ENCODE peak calls at places on chromosome 17, in six cellular contexts. E, O, F, U, D and R are unnamed samples.

GRCh38 chr17:73644145-73645049 is at the start of gene SDK2:
- DNase-seq in U (peak; percentile 69), F (no peak), E (no peak), O (no peak), D (peak; percentile 50), R (no peak)

GRCh38 chr17:57595942-57596695 is 149.0 kb downstream of the CCDC182 start:
- DNase-seq in D (peak; percentile 45), E (no peak), O (no peak), U (no peak), F (no peak), R (no peak)

GRCh38 chr17:73865825-73866224 is 221.6 kb upstream of the SDK2 start:
- DNase-seq in U (no peak), F (no peak), D (no peak), E (no peak), O (no peak), R (no peak)

GRCh38 chr17:82703036-82703745 is 4.7 kb upstream of the RAB40B start:
- DNase-seq in U (no peak), F (no peak), O (no peak), D (no peak), E (no peak), R (no peak)

GRCh38 chr17:42849451-42850157 is 1.4 kb upstream of the AOC3 start:
- DNase-seq in E (no peak), U (no peak), F (no peak), O (no peak), D (no peak), R (no peak)

GRCh38 chr17:76528528-76529223 is 8.8 kb downstream of the CYGB start:
- DNase-seq in F (no peak), D (peak; percentile 66), U (no peak), E (no peak), O (no peak), R (no peak)

GRCh38 chr17:78910885-78911284 is 7.9 kb upstream of the CEP295NL start:
- DNase-seq in E (no peak), F (no peak), D (no peak), U (no peak), O (no peak), R (no peak)

GRCh38 chr17:82830249-82830661 is 9.6 kb downstream of the ZNF750 start:
- DNase-seq in O (no peak), F (no peak), E (no peak), D (peak; percentile 86), U (no peak), R (no peak)

GRCh38 chr17:38533706-38534497 is 71.8 kb downstream of the SRCIN1 start:
- DNase-seq in U (no peak), E (no peak), O (no peak), F (no peak), D (peak; percentile 15), R (no peak)

GRCh38 chr17:9361572-9361955 is 214.1 kb downstream of the STX8 start:
- DNase-seq in F (no peak), U (no peak), D (no peak), O (no peak), E (no peak), R (no peak)

GRCh38 chr17:60231234-60231633 is 81.5 kb downstream of the CA4 start:
- DNase-seq in E (no peak), U (peak; percentile 7), D (no peak), O (no peak), F (no peak), R (no peak)

GRCh38 chr17:36641877-36642845 is 40.8 kb downstream of the MRM1 start:
- DNase-seq in F (no peak), E (no peak), U (peak; percentile 40), D (no peak), O (no peak), R (no peak)

GRCh38 chr17:40478486-40478885 is 22.9 kb downstream of the TNS4 start:
- DNase-seq in F (no peak), D (no peak), U (no peak), E (no peak), O (no peak), R (no peak)
- H3K27ac ChIP-seq in F (no peak overlapping the region), D (no peak overlapping the region), U (no peak overlapping the region), E (no peak overlapping the region), O (no peak overlapping the region), R (no peak overlapping the region)

GRCh38 chr17:75130059-75130631 is 1.4 kb downstream of the NT5C start:
- DNase-seq in U (no peak), E (no peak), F (no peak), O (no peak), D (no peak), R (no peak)
- H3K27ac ChIP-seq in U (peak overlapping the region; percentile 84), E (no peak overlapping the region), F (peak overlapping the region; percentile 45), O (no peak overlapping the region), D (peak overlapping the region; percentile 93), R (peak overlapping the region; percentile 70)

GRCh38 chr17:45301674-45302073 is 15.1 kb downstream of the MAP3K14 start:
- DNase-seq in U (no peak), F (no peak), O (no peak), D (no peak), E (no peak), R (no peak)

GRCh38 chr17:45299311-45299710 is 17.5 kb downstream of the MAP3K14 start:
- DNase-seq in O (no peak), U (peak; percentile 61), F (no peak), E (no peak), D (no peak), R (no peak)

GRCh38 chr17:45298546-45299285 is 18.1 kb downstream of the MAP3K14 start:
- DNase-seq in F (no peak), U (no peak), O (no peak), E (no peak), D (no peak), R (no peak)

GRCh38 chr17:45302649-45303173 is 14.1 kb downstream of the MAP3K14 start:
- DNase-seq in E (no peak), D (no peak), U (no peak), O (no peak), F (no peak), R (no peak)

DNA sequence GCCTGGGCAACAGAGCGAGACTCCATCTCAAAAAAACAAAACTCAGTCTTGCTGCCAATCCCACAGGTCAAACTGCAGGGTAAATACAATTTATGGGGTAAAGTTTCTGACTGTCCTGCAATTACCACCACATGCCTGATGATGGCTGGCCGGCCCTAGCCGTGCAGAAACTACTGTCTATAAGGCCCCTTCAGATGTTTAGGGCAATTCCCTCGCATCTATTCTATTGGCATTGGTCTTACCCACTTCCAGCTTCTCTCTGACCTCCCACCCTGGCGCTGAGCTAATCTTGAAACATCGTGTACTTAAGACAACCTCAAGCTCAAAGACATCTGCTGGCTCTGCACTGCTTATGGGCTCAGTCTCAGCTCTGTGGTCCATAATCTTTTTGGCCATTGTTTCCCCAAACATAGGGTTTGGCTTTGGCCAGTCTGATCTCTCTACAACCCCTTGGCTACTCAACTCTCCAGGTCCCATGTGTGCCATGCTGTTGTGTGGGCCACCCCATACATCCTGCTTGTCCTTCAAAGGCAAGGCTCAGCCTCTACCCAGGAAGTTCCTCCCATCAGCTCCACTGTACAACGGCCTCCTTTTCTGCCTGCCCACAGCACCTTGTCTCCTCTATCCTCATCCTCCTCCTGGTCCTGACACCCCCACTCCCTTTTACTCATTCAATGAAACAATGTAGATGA is 16.6 kb downstream of the MAP3K14 start:
- DNase-seq in D (no peak), F (no peak), U (no peak), O (no peak), E (no peak), R (no peak)
- H3K27ac ChIP-seq in D (peak overlapping the region; percentile 96), F (no peak overlapping the region), U (peak overlapping the region; percentile 81), O (no peak overlapping the region), E (no peak overlapping the region), R (no peak overlapping the region)

GRCh38 chr17:80482555-80483308 is 6.3 kb upstream of the NPTX1 start:
- DNase-seq in F (no peak), O (no peak), D (no peak), U (no peak), E (no peak), R (no peak)
- H3K27ac ChIP-seq in F (no peak overlapping the region), O (no peak overlapping the region), D (no peak overlapping the region), U (no peak overlapping the region), E (no peak overlapping the region), R (no peak overlapping the region)

GRCh38 chr17:50206604-50207293 is 5.3 kb upstream of the COL1A1 start:
- DNase-seq in E (no peak), O (no peak), D (no peak), F (no peak), U (peak; percentile 67), R (no peak)

GRCh38 chr17:50209133-50209471 is 7.7 kb upstream of the COL1A1 start:
- DNase-seq in E (no peak), U (no peak), O (no peak), D (no peak), F (no peak), R (no peak)

GRCh38 chr17:50207318-50207717 is 5.9 kb upstream of the COL1A1 start:
- DNase-seq in O (no peak), E (no peak), U (no peak), F (no peak), D (no peak), R (no peak)

GRCh38 chr17:50208611-50209061 is 7.2 kb upstream of the COL1A1 start:
- DNase-seq in F (no peak), U (no peak), E (no peak), O (no peak), D (no peak), R (no peak)

GRCh38 chr17:50207792-50208567 is 6.5 kb upstream of the COL1A1 start:
- DNase-seq in U (no peak), D (no peak), O (no peak), F (no peak), E (no peak), R (no peak)
- H3K27ac ChIP-seq in U (peak overlapping the region; percentile 96), D (no peak overlapping the region), O (peak overlapping the region; percentile 98), F (no peak overlapping the region), E (peak overlapping the region; percentile 100), R (no peak overlapping the region)

GRCh38 chr17:34781071-34781470 is 180.2 kb downstream of the CCT6B start:
- DNase-seq in E (no peak), F (no peak), D (no peak), O (no peak), U (no peak), R (no peak)

GRCh38 chr17:34777044-34777443 is 184.2 kb downstream of the CCT6B start:
- DNase-seq in D (no peak), O (no peak), E (no peak), F (no peak), U (peak; percentile 6), R (no peak)

GRCh38 chr17:34780438-34780837 is 180.8 kb downstream of the CCT6B start:
- DNase-seq in D (no peak), F (no peak), U (no peak), E (no peak), O (no peak), R (no peak)

GRCh38 chr17:34771891-34772290 is 189.4 kb downstream of the CCT6B start:
- DNase-seq in F (no peak), O (no peak), U (no peak), D (no peak), E (no peak), R (no peak)

DNA sequence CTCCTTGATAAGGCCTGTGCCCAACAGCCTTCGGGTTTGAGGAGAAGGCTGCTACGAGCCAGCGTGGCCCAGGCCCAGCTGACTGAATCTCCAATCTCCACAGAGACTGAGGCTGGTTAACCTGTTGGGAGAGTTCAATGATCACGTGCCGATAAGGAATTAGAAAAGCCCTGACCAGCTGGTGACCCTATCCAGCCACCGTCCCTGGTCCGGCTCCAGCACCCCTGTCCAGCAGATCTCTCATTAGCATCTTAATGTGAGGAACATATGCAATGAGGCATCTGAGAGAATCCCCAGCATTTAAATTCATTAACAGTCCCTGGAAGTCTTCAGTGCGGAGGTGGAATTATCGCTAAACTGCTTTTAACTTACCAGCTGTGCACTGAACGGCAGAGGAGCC is 184.8 kb downstream of the CCT6B start:
- DNase-seq in F (no peak), O (no peak), D (no peak), E (no peak), U (peak; percentile 5), R (no peak)
- H3K27ac ChIP-seq in F (no peak overlapping the region), O (no peak overlapping the region), D (no peak overlapping the region), E (no peak overlapping the region), U (no peak overlapping the region), R (no peak overlapping the region)